ENCODE peak calls at places on chromosomes 11 and 22, in four cellular contexts. O is GM12878, T is HepG2, H is IMR-90. M is an unnamed sample.

GRCh38 chr11:70643642-70644041 is 245.3 kb downstream of the CTTN start:
- DNase-seq in O (peak), T (no peak), H (no peak), M (no peak)

GRCh38 chr11:45282070-45282469 is 4.1 kb downstream of the SYT13 start:
- DNase-seq in O (no peak), T (no peak), H (no peak), M (no peak)

GRCh38 chr22:37726240-37726887 is 29.5 kb downstream of the TRIOBP start:
- DNase-seq in O (no peak), T (no peak), H (peak), M (no peak)

GRCh38 chr11:9974375-9974774 is 310.5 kb downstream of the SWAP70 start:
- DNase-seq in O (no peak), T (no peak), H (no peak), M (no peak)

GRCh38 chr11:223026-223789 is 12.9 kb downstream of the SIRT3 start:
- DNase-seq in O (no peak), T (no peak), H (peak), M (no peak)

GRCh38 chr11:117199061-117199915 is at the start of gene TAGLN:
- DNase-seq in O (no peak), T (peak), H (peak), M (no peak)

GRCh38 chr11:128420277-128420676 is 167.1 kb downstream of the ETS1 start:
- DNase-seq in O (no peak), T (no peak), H (no peak), M (no peak)

GRCh38 chr11:24617856-24618255 is 121.0 kb downstream of the LUZP2 start:
- DNase-seq in O (no peak), T (no peak), H (no peak), M (no peak)

GRCh38 chr22:49156662-49157285 is 670.9 kb downstream of the BRD1 start:
- DNase-seq in O (no peak), T (no peak), H (no peak), M (no peak)

GRCh38 chr11:33307984-33308383 is 50.8 kb downstream of the HIPK3 start:
- DNase-seq in O (no peak), T (no peak), H (no peak), M (no peak)

GRCh38 chr11:46711288-46711687 is 7.7 kb upstream of the F2 start:
- DNase-seq in O (no peak), T (no peak), H (peak), M (no peak)

GRCh38 chr22:19722175-19722914 is 994 bp upstream of the GP1BB start:
- DNase-seq in O (no peak), T (no peak), H (no peak), M (peak)

GRCh38 chr11:56906683-56907148 is 82.0 kb upstream of the OR5AK2 start:
- DNase-seq in O (no peak), T (no peak), H (no peak), M (no peak)

GRCh38 chr11:14144905-14145304 is 182.4 kb downstream of the SPON1 start:
- DNase-seq in O (no peak), T (no peak), H (no peak), M (no peak)

GRCh38 chr22:46614070-46614931 is 5.9 kb upstream of the GRAMD4 start:
- DNase-seq in O (peak), T (no peak), H (no peak), M (no peak)

GRCh38 chr22:50536231-50536630 is 6.4 kb upstream of the TYMP start:
- DNase-seq in O (no peak), T (no peak), H (no peak), M (no peak)

GRCh38 chr11:122711831-122712378 is 56.4 kb downstream of the UBASH3B start:
- DNase-seq in O (no peak), T (no peak), H (no peak), M (no peak)

GRCh38 chr11:84564180-84564866 is 1062.8 kb downstream of the DLG2 start:
- DNase-seq in O (no peak), T (peak), H (peak), M (peak)

GRCh38 chr11:109706940-109707339 is 284.9 kb downstream of the C11orf87 start:
- DNase-seq in O (no peak), T (no peak), H (no peak), M (no peak)

GRCh38 chr11:118321386-118322082 is 17.0 kb downstream of the CD3E start:
- DNase-seq in O (no peak), T (peak), H (no peak), M (no peak)

GRCh38 chr11:19906126-19906525 is 193.5 kb downstream of the NAV2 start:
- DNase-seq in O (no peak), T (no peak), H (no peak), M (no peak)

GRCh38 chr22:46069518-46070214 is 80.7 kb upstream of the PPARA start:
- DNase-seq in O (no peak), T (no peak), H (peak), M (no peak)

GRCh38 chr11:57792060-57792541 is 30.5 kb downstream of the CTNND1 start:
- DNase-seq in O (peak), T (no peak), H (peak), M (no peak)

GRCh38 chr11:117230286-117230961 is 1.4 kb downstream of the PCSK7 start:
- DNase-seq in O (peak), T (no peak), H (peak), M (no peak)

GRCh38 chr11:129458278-129458677 is 82.6 kb downstream of the BARX2 start:
- DNase-seq in O (no peak), T (no peak), H (no peak), M (no peak)

GRCh38 chr22:33535937-33536875 is 384.1 kb downstream of the LARGE1 start:
- DNase-seq in O (no peak), T (no peak), H (no peak), M (no peak)

GRCh38 chr11:112106070-112106469 is 19.4 kb downstream of the SDHD start:
- DNase-seq in O (no peak), T (no peak), H (no peak), M (no peak)

GRCh38 chr22:50702821-50703725 is 30.4 kb downstream of the SHANK3 start:
- DNase-seq in O (no peak), T (no peak), H (no peak), M (no peak)

GRCh38 chr11:18392434-18393321 is 1.7 kb upstream of the LDHA start:
- DNase-seq in O (no peak), T (no peak), H (no peak), M (no peak)

GRCh38 chr11:18395735-18396504 is 1.6 kb downstream of the LDHA start:
- DNase-seq in O (peak), T (peak), H (peak), M (peak)

GRCh38 chr11:18393581-18394299 is 623 bp upstream of the LDHA start:
- DNase-seq in O (no peak), T (no peak), H (no peak), M (no peak)

GRCh38 chr11:18394300-18394927 is at the start of gene LDHA:
- DNase-seq in O (peak), T (peak), H (peak), M (peak)

DNA sequence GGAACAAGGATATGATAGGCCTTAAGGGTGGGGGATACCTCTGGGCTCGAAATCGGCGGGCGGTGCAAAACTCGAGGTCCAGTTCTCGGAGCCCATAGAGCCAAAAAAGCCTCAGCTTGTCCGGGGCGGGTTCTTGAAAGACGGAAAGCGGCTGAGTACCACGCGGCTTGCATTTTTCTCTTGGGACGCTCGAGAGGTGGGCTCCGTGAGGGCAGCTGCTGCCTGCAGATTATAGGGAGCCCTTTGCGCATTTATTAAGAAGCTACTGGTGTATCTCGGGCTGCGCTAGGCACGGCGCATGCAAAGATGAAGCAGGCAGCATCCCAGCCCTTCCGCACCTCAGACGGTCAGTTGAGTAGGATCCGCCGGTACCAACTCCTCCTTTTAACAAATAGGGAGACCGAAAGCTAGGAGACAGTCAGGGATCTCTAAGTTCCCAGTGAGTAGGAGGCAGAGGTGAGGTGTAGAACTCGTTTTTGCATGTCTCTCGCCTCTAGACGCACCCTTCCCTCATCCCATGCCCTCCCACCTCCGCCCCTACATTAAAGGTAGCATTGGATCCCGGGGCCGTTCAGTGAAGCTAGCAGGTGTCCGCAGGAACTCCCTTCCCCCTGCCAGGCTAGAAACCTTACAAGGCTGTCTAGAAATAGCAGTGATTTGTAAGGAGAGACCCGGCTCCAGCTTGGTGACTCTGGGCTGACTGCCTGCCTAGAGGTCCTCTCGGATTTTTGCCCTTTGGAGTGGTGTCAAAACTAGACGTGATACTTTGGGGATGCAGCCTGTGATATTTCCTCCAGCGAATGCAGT is 768 bp downstream of the LDHA start:
- DNase-seq in O (no peak), T (no peak), H (peak), M (peak)
- H2AFZ ChIP-seq in O (no peak), T (no peak), H (peak), M (peak)

GRCh38 chr11:5929571-5929970 is 12.5 kb upstream of the OR56A3 start:
- DNase-seq in O (no peak), T (no peak), H (no peak), M (peak)

GRCh38 chr11:5928811-5929210 is 13.2 kb upstream of the OR56A3 start:
- DNase-seq in O (no peak), T (no peak), H (no peak), M (no peak)

GRCh38 chr11:5931061-5931460 is 11.0 kb upstream of the OR56A3 start:
- DNase-seq in O (no peak), T (no peak), H (no peak), M (no peak)

GRCh38 chr11:5930614-5931013 is 11.4 kb upstream of the OR56A3 start:
- DNase-seq in O (no peak), T (no peak), H (no peak), M (no peak)

DNA sequence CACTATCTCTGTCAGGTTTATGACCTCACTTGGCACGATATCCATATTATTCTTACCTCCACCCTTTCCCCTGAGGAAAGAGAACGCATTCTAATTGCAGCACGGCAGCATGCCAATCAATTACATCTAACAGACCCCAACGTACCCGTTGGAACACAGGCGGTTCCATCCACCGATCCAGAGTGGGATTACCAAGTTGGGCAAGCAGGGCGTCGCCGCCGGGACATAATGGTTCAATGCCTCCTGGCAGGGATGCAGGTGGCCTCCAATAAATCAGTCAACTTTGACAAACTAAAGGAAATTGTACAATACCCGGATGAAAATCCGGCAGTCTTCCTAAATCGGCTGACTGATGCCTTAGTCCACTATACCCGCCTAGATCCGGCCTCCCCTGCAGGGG is 12.1 kb upstream of the OR56A3 start:
- DNase-seq in O (no peak), T (no peak), H (no peak), M (no peak)
- TF ChIP-seq BHLHE40 in O (no peak), T (no peak), H (no peak), M (no peak)

DNA sequence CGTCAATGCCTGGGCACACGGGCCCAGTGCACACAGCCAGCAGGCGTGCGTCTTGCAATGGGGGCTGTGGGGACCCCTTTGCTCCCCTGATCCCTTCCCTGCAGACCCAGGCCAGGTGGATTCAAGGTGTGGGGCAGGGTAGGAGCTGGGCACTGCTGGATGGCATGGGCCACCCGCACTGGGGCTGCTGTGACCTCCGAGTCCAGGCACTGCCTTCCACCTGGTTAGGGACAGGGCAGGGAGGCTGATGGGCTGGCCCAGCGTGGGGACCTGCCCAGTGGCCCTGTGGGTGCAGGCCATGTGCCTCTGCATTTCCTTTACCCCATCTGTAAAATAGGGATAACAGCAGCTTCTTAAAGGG is 22.9 kb downstream of the KCNQ1 start:
- DNase-seq in O (no peak), T (no peak), H (no peak), M (no peak)
- H2AFZ ChIP-seq in O (no peak), T (no peak), H (peak), M (no peak)

DNA sequence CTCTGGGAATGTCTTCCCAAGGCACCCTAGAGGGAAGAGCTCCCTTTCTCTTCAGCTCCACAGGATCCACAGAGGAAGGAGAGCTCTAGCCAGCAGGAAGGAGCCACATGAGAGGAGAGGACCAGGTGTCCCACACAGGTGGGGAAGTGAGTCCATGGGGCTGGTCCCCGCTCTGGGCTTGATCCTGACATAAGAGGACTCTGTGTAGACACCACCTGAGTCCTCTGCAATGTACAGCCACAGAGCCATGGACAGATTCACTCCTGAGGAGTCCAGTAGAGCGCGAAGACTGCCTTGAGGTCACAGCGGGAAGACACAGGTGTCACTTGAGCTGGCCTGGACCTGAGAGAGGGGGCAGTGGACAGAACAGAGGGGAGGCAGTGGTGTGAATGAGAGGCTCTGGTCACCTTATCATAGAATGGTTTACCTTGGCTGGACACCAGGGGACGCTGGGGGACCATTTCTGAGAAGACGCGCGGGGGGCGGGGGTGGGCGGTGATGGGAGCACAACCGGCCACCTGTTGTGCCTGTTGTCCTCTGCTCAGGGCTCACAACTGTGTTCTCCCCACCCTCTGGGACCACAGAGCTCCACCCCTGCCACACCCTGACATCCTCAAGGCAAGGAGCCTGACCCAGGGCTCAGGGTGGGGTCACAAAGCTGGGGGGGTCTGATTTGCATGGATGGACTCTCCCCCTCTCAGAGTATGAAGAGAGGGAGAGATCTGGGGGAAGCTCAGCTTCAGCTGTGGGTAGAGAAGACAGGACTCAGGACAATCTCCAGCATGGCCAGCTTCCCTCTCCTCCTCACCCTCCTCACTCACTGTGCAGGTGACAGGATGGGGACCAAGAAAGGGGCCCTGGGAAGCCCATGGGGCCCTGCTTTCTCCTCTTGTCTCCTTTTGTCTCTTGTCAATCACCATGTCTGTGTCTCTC is 128.2 kb downstream of the ZNF280B start:
- DNase-seq in O (no peak), T (no peak), H (no peak), M (peak)
- TF ChIP-seq BHLHE40 in O (no peak), T (no peak), H (no peak), M (no peak)

DNA sequence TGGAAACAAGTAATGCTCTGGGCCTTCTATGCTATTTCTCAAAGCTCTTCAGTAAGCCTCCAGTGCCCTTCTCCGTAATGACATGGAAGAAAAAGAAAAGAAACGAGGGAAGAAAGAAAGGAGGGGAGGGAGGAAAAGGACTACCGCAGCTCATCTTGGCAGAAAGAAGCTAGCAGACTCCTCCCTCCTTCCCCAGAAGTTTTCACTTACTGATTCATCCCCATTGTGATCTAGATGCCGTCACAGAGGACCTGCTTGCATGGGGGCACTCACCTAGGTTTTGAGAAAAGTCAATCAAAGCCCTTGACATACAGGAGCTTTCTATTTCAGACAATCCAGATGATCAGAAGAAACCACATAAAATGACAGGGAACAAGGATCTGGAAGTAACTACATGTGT is 37.7 kb upstream of the RCN1 start:
- DNase-seq in O (no peak), T (no peak), H (no peak), M (no peak)
- H2AFZ ChIP-seq in O (no peak), T (no peak), H (no peak), M (no peak)

DNA sequence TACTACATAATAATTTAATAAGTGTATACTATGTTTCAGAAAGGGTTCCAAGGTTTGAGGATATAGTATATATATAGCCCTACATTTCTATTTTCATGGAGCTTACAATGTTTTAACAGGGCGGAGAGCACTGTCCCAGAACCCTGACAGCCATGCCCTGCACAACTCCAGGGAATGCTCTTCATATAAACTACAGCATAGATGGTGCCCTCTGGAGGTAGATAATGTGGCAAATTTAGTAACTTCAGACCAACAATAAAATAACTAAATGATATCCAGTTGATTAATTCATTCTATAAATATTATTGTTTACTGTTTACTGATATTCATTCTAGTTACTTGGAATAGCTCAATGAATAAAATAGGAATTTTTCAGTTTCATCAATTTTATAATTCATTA is 693.7 kb upstream of the CCDC179 start:
- DNase-seq in O (no peak), T (peak), H (no peak), M (no peak)
- TF ChIP-seq BHLHE40 in O (no peak), T (no peak), H (no peak), M (no peak)

M was measured in K562.